ENCODE peak calls at places on chromosomes 7 and 10, in nine cellular contexts. Q is glutamatergic neuron, Y is GM20000, W is endothelial cell, H is psoas muscle, E is AG09319, L is cardiac fibroblast, I is omental fat pad, U is body of pancreas. G is an unnamed sample.

GRCh38 chr7:144834516-144835165 is 1.2 kb downstream of the TPK1 start:
- DNase-seq in E (no peak), L (peak), W (no peak), Y (peak), Q (no peak), H (no peak), U (peak), I (no peak), G (no peak)

GRCh38 chr7:114484226-114484625 is 69.6 kb downstream of the FOXP2 start:
- DNase-seq in Y (no peak), H (no peak), Q (no peak), L (no peak), W (no peak), E (no peak), U (no peak), I (no peak), G (no peak)

GRCh38 chr10:11898372-11899066 is 75.4 kb downstream of the PROSER2 start:
- DNase-seq in W (no peak), Y (no peak), H (no peak), Q (no peak), I (no peak), L (peak), E (no peak), U (peak), G (peak)

GRCh38 chr10:59971915-59972314 is 65.6 kb upstream of the CCDC6 start:
- DNase-seq in L (peak), H (no peak), Q (no peak), W (no peak), E (no peak), U (peak), I (no peak), Y (no peak), G (no peak)

GRCh38 chr7:151485006-151485732 is 34.5 kb downstream of the RHEB start:
- DNase-seq in Y (peak), U (peak), E (no peak), H (no peak), I (no peak), W (no peak), L (peak), Q (no peak), G (no peak)

GRCh38 chr7:43758029-43758860 is at the start of gene BLVRA:
- DNase-seq in E (no peak), I (no peak), Y (peak), W (peak), U (peak), Q (peak), H (peak), L (peak), G (peak)

GRCh38 chr7:82444220-82445049 is 858 bp upstream of the CACNA2D1 start:
- DNase-seq in E (no peak), I (no peak), W (peak), L (no peak), Q (peak), U (peak), Y (no peak), H (no peak), G (no peak)

GRCh38 chr10:78811174-78811573 is 257.6 kb upstream of the ZMIZ1 start:
- DNase-seq in Q (no peak), Y (no peak), E (no peak), L (no peak), W (no peak), H (no peak), U (no peak), I (no peak), G (no peak)

GRCh38 chr7:127933116-127933515 is 98.1 kb downstream of the LRRC4 start:
- DNase-seq in W (no peak), Q (no peak), I (no peak), E (no peak), L (peak), H (no peak), U (no peak), Y (no peak), G (no peak)

GRCh38 chr10:111113961-111114830 is 37.4 kb downstream of the ADRA2A start:
- DNase-seq in U (no peak), L (no peak), Q (no peak), I (no peak), E (no peak), H (peak), W (no peak), Y (no peak), G (no peak)

GRCh38 chr10:13392701-13393100 is 44.6 kb upstream of the SEPHS1 start:
- DNase-seq in E (no peak), Y (no peak), H (no peak), I (no peak), Q (no peak), U (no peak), W (no peak), L (no peak), G (no peak)

GRCh38 chr10:84214612-84215235 is 10.6 kb downstream of the LRIT2 start:
- DNase-seq in E (no peak), I (no peak), Y (peak), H (no peak), W (peak), U (no peak), L (no peak), Q (peak), G (no peak)

GRCh38 chr10:61664985-61665384 is 2.3 kb downstream of the CABCOCO1 start:
- DNase-seq in Y (no peak), E (no peak), H (no peak), U (no peak), I (no peak), Q (no peak), W (no peak), L (no peak), G (no peak)

GRCh38 chr10:61663466-61663865 is 737 bp downstream of the CABCOCO1 start:
- DNase-seq in E (no peak), Y (no peak), L (no peak), I (no peak), U (no peak), W (no peak), Q (no peak), H (no peak), G (no peak)

DNA sequence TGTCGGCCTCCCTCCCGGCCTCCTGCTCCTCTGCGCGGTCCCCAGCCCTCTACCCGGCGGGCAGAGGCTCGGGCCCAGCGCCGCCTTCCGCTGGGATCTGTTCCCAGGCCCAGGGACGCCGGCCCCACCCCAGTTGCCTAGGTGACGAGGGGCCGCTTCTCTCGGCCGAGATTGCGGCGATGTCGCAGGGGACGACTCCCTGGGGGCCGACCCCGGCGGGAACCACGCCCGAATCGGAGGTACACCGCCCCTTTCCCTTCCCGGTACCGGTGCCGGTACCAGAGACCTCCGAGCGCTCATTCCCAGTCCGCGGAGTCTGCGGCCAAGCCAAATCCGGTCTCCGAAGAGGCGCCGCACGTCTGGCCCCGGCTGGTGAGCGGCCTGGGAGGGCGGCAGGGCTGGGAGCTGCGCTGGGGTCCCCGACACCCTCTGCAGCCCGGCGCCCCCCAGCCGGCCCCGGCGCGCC is at the start of gene CABCOCO1:
- DNase-seq in E (no peak), I (no peak), Y (no peak), L (peak), W (peak), U (peak), H (peak), Q (peak), G (peak)
- TF ChIP-seq CTCF in E (peak), I (no peak), Y (no peak), L (peak), W (no peak), U (no peak), H (peak), Q (no peak), G (no peak)

GRCh38 chr10:72027498-72027897 is 60.9 kb downstream of the SPOCK2 start:
- DNase-seq in Y (no peak), I (no peak), L (peak), U (no peak), Q (no peak), E (no peak), H (no peak), W (no peak), G (no peak)

GRCh38 chr10:72026251-72026650 is 62.1 kb downstream of the CHST3 start:
- DNase-seq in H (no peak), Q (no peak), U (no peak), L (no peak), E (no peak), Y (no peak), W (no peak), I (no peak), G (no peak)

GRCh38 chr10:72030762-72031543 is 57.4 kb downstream of the SPOCK2 start:
- DNase-seq in U (peak), W (no peak), Q (no peak), L (peak), E (no peak), H (no peak), I (no peak), Y (no peak), G (no peak)

GRCh38 chr10:72031706-72032105 is 56.6 kb downstream of the SPOCK2 start:
- DNase-seq in Y (no peak), Q (no peak), I (no peak), W (no peak), U (no peak), E (no peak), L (no peak), H (no peak), G (no peak)

DNA sequence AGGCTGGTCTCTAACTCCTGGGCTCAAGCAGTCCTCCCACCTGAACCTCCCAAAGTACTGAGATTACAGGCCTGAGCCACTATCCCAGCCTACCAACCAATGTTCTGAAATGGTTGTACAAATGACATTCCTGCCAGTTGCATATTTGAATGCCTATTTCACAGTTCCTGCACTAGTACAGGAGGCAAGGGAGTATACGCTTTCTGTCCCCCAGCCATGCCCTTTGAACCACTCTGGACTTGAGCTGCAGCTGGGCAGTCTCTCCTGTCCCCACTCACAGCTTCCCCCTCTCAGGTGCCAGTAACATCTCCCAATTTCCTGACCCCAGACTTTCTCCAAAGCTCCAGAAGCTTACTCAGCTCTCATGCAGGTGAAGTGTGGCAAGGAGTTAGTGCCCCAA is 58.9 kb downstream of the SPOCK2 start:
- DNase-seq in H (no peak), Q (no peak), W (no peak), Y (no peak), I (no peak), U (no peak), L (no peak), E (no peak), G (no peak)
- TF ChIP-seq CTCF in H (no peak), Q (no peak), W (no peak), Y (no peak), I (no peak), U (no peak), L (no peak), E (no peak), G (no peak)

DNA sequence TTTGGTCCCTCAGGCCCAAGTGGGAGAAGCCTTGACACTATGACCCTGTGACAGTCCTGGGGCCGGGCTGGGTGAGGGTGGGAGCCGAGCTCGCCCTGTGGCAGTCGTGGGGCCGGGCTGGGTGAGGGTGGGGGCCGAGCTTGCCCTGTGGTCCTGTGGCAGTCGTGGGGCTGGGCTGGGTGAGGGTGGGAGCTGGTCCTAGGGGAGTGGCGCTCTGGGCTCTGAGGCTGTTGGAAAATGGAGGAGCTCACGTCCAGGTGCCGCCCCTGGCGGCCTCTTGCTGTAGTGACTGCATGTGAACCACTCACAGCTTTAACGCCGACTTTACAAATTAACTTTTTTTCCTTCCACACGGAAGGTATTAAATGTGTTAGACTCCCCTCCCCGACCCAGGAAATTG is 312.6 kb downstream of the WDR37 start:
- DNase-seq in E (no peak), I (no peak), U (peak), H (no peak), Y (peak), L (no peak), W (peak), Q (peak), G (no peak)
- TF ChIP-seq CTCF in E (no peak), I (no peak), U (peak), H (peak), Y (peak), L (no peak), W (peak), Q (peak), G (peak)

GRCh38 chr10:34134602-34135001 is 680.5 kb downstream of the PARD3 start:
- DNase-seq in W (no peak), Q (no peak), H (no peak), L (no peak), I (no peak), E (no peak), Y (no peak), U (no peak), G (no peak)

GRCh38 chr10:34137955-34138354 is 677.1 kb downstream of the PARD3 start:
- DNase-seq in Q (no peak), W (no peak), I (no peak), E (no peak), L (no peak), U (no peak), H (no peak), Y (no peak), G (no peak)

GRCh38 chr10:34131152-34131551 is 683.9 kb downstream of the PARD3 start:
- DNase-seq in Q (no peak), L (no peak), H (no peak), I (no peak), U (no peak), W (no peak), Y (no peak), E (no peak), G (no peak)

GRCh38 chr10:34139559-34139958 is 675.5 kb downstream of the PARD3 start:
- DNase-seq in I (no peak), Q (no peak), E (no peak), U (no peak), H (no peak), Y (no peak), W (no peak), L (peak), G (no peak)

DNA sequence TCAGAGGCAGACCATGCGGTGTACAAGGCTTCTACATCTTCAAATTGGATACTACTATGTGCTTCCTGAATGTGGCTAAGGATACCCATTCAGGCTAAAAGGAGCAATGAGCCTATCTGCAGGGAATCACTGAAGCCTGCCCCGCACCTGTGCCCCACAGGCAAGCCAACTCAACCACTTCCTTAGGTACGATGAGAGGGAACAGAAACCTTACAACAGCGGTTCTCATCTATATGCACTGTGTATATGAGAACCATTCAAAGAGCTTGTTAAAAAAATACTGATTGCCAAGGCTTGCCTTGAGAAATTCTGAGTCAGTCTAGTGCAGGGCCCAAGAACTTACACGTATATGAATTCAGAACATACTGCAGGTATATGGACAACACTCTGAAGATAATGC is 679.6 kb downstream of the PARD3 start:
- DNase-seq in Q (no peak), U (no peak), L (no peak), Y (no peak), W (no peak), E (no peak), H (no peak), I (no peak), G (no peak)
- TF ChIP-seq CTCF in Q (no peak), U (no peak), L (no peak), Y (no peak), W (no peak), E (no peak), H (no peak), I (no peak), G (no peak)

DNA sequence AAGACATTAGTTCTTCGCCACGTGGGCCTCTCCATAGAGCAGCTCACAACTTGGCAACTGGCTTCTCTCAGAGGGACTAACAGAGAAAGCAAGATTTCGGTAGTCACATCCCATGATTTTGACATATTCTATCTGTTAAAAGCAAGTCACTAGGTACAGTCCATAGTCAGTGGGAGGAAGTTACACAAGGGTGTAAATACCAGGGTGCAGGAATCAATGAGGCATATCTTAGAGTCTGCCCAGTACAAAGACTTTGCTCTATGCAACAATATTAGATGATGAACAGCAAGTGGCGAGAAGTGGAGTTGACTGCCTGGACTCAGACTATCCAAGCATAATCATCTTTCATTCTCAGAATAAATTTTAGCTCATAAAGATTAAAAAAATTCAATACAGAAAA is 280.2 kb upstream of the MBL2 start:
- DNase-seq in L (no peak), U (no peak), I (no peak), E (no peak), Y (no peak), W (no peak), H (no peak), Q (no peak), G (no peak)
- TF ChIP-seq CTCF in L (no peak), U (no peak), I (no peak), E (no peak), Y (no peak), W (no peak), H (no peak), Q (no peak), G (no peak)

DNA sequence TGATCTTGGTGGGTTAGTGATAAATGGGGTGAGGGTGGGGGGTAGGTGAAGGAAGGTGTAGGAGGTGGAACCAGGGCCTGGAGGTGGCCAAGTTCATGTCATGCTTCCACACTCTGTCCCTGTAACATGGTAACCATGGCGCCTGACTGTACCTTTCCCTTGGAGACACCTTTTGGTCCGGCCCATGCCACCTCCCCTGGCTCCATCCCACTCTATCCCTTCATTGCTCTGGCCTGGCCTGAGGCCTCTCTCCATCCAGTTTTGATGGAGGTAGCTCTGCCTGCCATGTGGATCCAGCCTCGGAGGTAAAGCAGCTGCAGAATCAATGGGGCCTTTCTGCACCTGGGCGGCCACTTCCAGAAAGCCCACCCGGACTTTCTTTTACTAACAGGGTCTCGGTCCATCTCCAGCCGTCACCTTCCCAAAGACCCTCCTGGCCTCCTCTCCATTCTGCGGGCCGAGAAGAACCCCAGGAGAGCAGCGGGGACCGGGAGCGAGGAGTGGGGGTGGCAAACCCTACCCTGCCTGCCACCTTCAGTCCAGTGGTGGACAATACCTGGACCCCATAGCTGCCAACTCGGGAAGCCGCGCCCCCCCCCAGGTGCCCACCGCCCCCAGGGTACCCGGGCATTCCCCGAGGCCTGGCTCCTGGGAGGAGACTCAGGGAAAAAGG is 504 bp upstream of the TRRAP start:
- DNase-seq in U (peak), Y (no peak), L (no peak), E (no peak), I (no peak), H (no peak), Q (no peak), W (no peak), G (no peak)
- TF ChIP-seq CTCF in U (no peak), Y (no peak), L (no peak), E (no peak), I (no peak), H (no peak), Q (no peak), W (no peak), G (no peak)

GRCh38 chr7:96415293-96415940 is 93.5 kb upstream of the SLC25A13 start:
- DNase-seq in U (peak), W (no peak), E (no peak), Q (no peak), I (no peak), H (no peak), Y (no peak), L (no peak), G (no peak)
- TF ChIP-seq CTCF in U (no peak), W (no peak), E (no peak), Q (no peak), I (no peak), H (no peak), Y (no peak), L (no peak), G (no peak)

DNA sequence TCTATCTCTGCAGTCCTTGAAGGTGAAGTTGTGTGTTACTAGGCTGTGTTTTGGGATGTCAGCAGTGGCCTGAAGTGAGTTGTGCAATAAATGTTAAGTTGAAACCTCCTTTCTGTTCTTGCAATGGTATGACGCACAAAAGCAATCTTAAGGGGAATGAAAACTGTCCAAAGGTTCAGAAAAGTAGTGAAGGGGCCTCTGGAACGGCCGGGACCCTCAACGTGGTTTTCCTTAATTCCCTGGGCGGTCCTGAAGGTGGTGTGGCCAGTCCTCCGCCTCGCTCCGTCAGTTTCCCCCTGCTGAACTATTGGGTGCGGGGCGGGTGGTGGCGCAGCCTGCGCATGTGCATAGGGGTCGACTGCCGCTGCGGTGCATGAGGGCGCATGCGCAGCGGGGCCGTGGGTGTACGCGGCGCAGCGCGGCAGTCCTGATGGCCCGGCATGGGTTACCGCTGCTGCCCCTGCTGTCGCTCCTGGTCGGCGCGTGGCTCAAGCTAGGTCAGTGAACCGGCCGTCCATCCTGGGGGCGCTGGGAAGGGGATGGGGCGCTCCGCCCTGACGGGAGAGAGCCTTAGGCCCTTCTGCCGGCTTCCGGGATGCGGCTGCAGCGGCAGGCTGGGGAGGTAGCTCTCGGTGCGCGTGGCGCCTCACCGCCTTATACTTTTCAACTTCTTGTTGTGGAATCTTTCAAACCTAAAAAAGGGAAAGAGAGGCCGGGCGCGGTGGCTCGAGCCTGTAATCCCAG is at the start of gene SUMF2:
- DNase-seq in E (peak), U (peak), Q (peak), I (peak), L (peak), H (peak), W (peak), Y (peak), G (peak)
- TF ChIP-seq CTCF in E (peak), U (no peak), Q (no peak), I (no peak), L (peak), H (no peak), W (no peak), Y (no peak), G (no peak)